ENCODE peak calls at places on chromosome 18, in seven cellular contexts. One of them, this sample, is unnamed.

GRCh38 chr18:2316686-2317308 is 254.5 kb downstream of the METTL4 start:
- DNase-seq in aorta: no peak
- DNase-seq in NCI-H1048: no peak
- DNase-seq in T-cell: no peak
- DNase-seq in GM04503: no peak
- DNase-seq in caudate nucleus: no peak
- DNase-seq in NCI-H1694: no peak
- DNase-seq in this sample: no peak

GRCh38 chr18:57776354-57776753 is 26.8 kb downstream of the ATP8B1 start:
- DNase-seq in caudate nucleus: no peak
- DNase-seq in NCI-H1048: no peak
- DNase-seq in aorta: no peak
- DNase-seq in NCI-H1694: no peak
- DNase-seq in GM04503: no peak
- DNase-seq in T-cell: no peak
- DNase-seq in this sample: no peak

GRCh38 chr18:21740474-21740723 is 193 bp upstream of the MIB1 start:
- DNase-seq in GM04503: peak
- DNase-seq in NCI-H1694: no peak
- DNase-seq in caudate nucleus: no peak
- DNase-seq in T-cell: peak
- DNase-seq in NCI-H1048: peak
- DNase-seq in aorta: peak
- DNase-seq in this sample: peak

GRCh38 chr18:79866889-79867574 is 69.3 kb downstream of the KCNG2 start:
- DNase-seq in NCI-H1694: no peak
- DNase-seq in T-cell: no peak
- DNase-seq in caudate nucleus: no peak
- DNase-seq in NCI-H1048: no peak
- DNase-seq in GM04503: no peak
- DNase-seq in aorta: no peak
- DNase-seq in this sample: no peak

GRCh38 chr18:57480724-57481123 is 45.5 kb downstream of the ONECUT2 start:
- DNase-seq in GM04503: no peak
- DNase-seq in NCI-H1694: no peak
- DNase-seq in T-cell: no peak
- DNase-seq in caudate nucleus: no peak
- DNase-seq in NCI-H1048: no peak
- DNase-seq in aorta: no peak
- DNase-seq in this sample: no peak

GRCh38 chr18:13387856-13388548 is 169.4 kb downstream of the LDLRAD4 start:
- DNase-seq in T-cell: no peak
- DNase-seq in NCI-H1048: no peak
- DNase-seq in caudate nucleus: no peak
- DNase-seq in GM04503: peak
- DNase-seq in aorta: no peak
- DNase-seq in NCI-H1694: no peak
- DNase-seq in this sample: no peak

GRCh38 chr18:48123965-48124364 is 193.5 kb upstream of the SMAD2 start:
- DNase-seq in aorta: no peak
- DNase-seq in GM04503: no peak
- DNase-seq in NCI-H1048: no peak
- DNase-seq in caudate nucleus: no peak
- DNase-seq in T-cell: no peak
- DNase-seq in NCI-H1694: no peak
- DNase-seq in this sample: no peak

GRCh38 chr18:75005622-75006021 is 203.3 kb downstream of the PTGR3 start:
- DNase-seq in aorta: no peak
- DNase-seq in NCI-H1694: no peak
- DNase-seq in NCI-H1048: no peak
- DNase-seq in T-cell: no peak
- DNase-seq in GM04503: no peak
- DNase-seq in caudate nucleus: no peak
- DNase-seq in this sample: no peak

GRCh38 chr18:43534511-43534910 is 257.2 kb upstream of the SYT4 start:
- DNase-seq in caudate nucleus: no peak
- DNase-seq in NCI-H1694: no peak
- DNase-seq in T-cell: no peak
- DNase-seq in NCI-H1048: no peak
- DNase-seq in GM04503: no peak
- DNase-seq in aorta: no peak
- DNase-seq in this sample: no peak

GRCh38 chr18:55830490-55830889 is 242.5 kb upstream of the TCF4 start:
- DNase-seq in caudate nucleus: no peak
- DNase-seq in NCI-H1694: no peak
- DNase-seq in GM04503: no peak
- DNase-seq in aorta: no peak
- DNase-seq in T-cell: no peak
- DNase-seq in NCI-H1048: no peak
- DNase-seq in this sample: no peak

GRCh38 chr18:48743046-48743445 is 204.2 kb downstream of the CTIF start:
- DNase-seq in NCI-H1048: no peak
- DNase-seq in NCI-H1694: no peak
- DNase-seq in aorta: peak
- DNase-seq in caudate nucleus: no peak
- DNase-seq in GM04503: peak
- DNase-seq in T-cell: no peak
- DNase-seq in this sample: peak

GRCh38 chr18:45958027-45958426 is 9.1 kb downstream of the EPG5 start:
- DNase-seq in NCI-H1048: no peak
- DNase-seq in caudate nucleus: no peak
- DNase-seq in T-cell: no peak
- DNase-seq in NCI-H1694: no peak
- DNase-seq in aorta: no peak
- DNase-seq in GM04503: no peak
- DNase-seq in this sample: no peak

GRCh38 chr18:41484069-41484468 is 471.0 kb upstream of the PIK3C3 start:
- DNase-seq in T-cell: no peak
- DNase-seq in GM04503: no peak
- DNase-seq in NCI-H1694: no peak
- DNase-seq in caudate nucleus: no peak
- DNase-seq in aorta: no peak
- DNase-seq in NCI-H1048: no peak
- DNase-seq in this sample: no peak

GRCh38 chr18:66440433-66440832 is 163.5 kb downstream of the CDH19 start:
- DNase-seq in T-cell: no peak
- DNase-seq in caudate nucleus: no peak
- DNase-seq in GM04503: no peak
- DNase-seq in NCI-H1694: no peak
- DNase-seq in NCI-H1048: no peak
- DNase-seq in aorta: no peak
- DNase-seq in this sample: no peak

GRCh38 chr18:31275722-31276463 is 42.1 kb upstream of the DSG1 start:
- DNase-seq in T-cell: no peak
- DNase-seq in caudate nucleus: no peak
- DNase-seq in NCI-H1694: no peak
- DNase-seq in NCI-H1048: no peak
- DNase-seq in GM04503: no peak
- DNase-seq in aorta: no peak
- DNase-seq in this sample: no peak

GRCh38 chr18:57806891-57807280 is 3.8 kb upstream of the ATP8B1 start:
- DNase-seq in NCI-H1048: no peak
- DNase-seq in aorta: peak
- DNase-seq in GM04503: peak
- DNase-seq in T-cell: no peak
- DNase-seq in NCI-H1694: no peak
- DNase-seq in caudate nucleus: no peak
- DNase-seq in this sample: no peak

GRCh38 chr18:7065736-7066135 is 51.9 kb downstream of the LAMA1 start:
- DNase-seq in T-cell: no peak
- DNase-seq in NCI-H1694: no peak
- DNase-seq in caudate nucleus: no peak
- DNase-seq in NCI-H1048: no peak
- DNase-seq in GM04503: no peak
- DNase-seq in aorta: no peak
- DNase-seq in this sample: no peak

GRCh38 chr18:42086288-42086687 is 131.3 kb downstream of the PIK3C3 start:
- DNase-seq in T-cell: no peak
- DNase-seq in NCI-H1694: no peak
- DNase-seq in caudate nucleus: no peak
- DNase-seq in GM04503: no peak
- DNase-seq in aorta: no peak
- DNase-seq in NCI-H1048: no peak
- DNase-seq in this sample: no peak

GRCh38 chr18:11728247-11728646 is 39.2 kb downstream of the GNAL start:
- DNase-seq in NCI-H1048: no peak
- DNase-seq in GM04503: no peak
- DNase-seq in caudate nucleus: no peak
- DNase-seq in aorta: no peak
- DNase-seq in NCI-H1694: no peak
- DNase-seq in T-cell: no peak
- DNase-seq in this sample: no peak

GRCh38 chr18:42765225-42765624 is 350.3 kb downstream of the RIT2 start:
- DNase-seq in T-cell: no peak
- DNase-seq in aorta: no peak
- DNase-seq in NCI-H1048: no peak
- DNase-seq in NCI-H1694: no peak
- DNase-seq in GM04503: no peak
- DNase-seq in caudate nucleus: no peak
- DNase-seq in this sample: no peak

GRCh38 chr18:77101410-77102245 is 31.0 kb downstream of the MBP start:
- DNase-seq in caudate nucleus: no peak
- DNase-seq in GM04503: peak
- DNase-seq in NCI-H1048: no peak
- DNase-seq in T-cell: no peak
- DNase-seq in aorta: peak
- DNase-seq in NCI-H1694: no peak
- DNase-seq in this sample: no peak

GRCh38 chr18:23452728-23453656 is at the start of gene RIOK3:
- DNase-seq in aorta: peak
- DNase-seq in GM04503: peak
- DNase-seq in NCI-H1694: peak
- DNase-seq in caudate nucleus: peak
- DNase-seq in NCI-H1048: peak
- DNase-seq in T-cell: peak
- DNase-seq in this sample: peak

GRCh38 chr18:42707080-42707479 is 408.4 kb downstream of the RIT2 start:
- DNase-seq in NCI-H1694: no peak
- DNase-seq in caudate nucleus: no peak
- DNase-seq in T-cell: no peak
- DNase-seq in aorta: no peak
- DNase-seq in NCI-H1048: no peak
- DNase-seq in GM04503: no peak
- DNase-seq in this sample: no peak

GRCh38 chr18:28041366-28041765 is 135.6 kb downstream of the CDH2 start:
- DNase-seq in T-cell: no peak
- DNase-seq in NCI-H1694: no peak
- DNase-seq in NCI-H1048: no peak
- DNase-seq in caudate nucleus: no peak
- DNase-seq in aorta: no peak
- DNase-seq in GM04503: peak
- DNase-seq in this sample: peak

GRCh38 chr18:40670991-40671390 is 1284.0 kb upstream of the PIK3C3 start:
- DNase-seq in aorta: no peak
- DNase-seq in NCI-H1048: no peak
- DNase-seq in GM04503: no peak
- DNase-seq in T-cell: no peak
- DNase-seq in caudate nucleus: no peak
- DNase-seq in NCI-H1694: no peak
- DNase-seq in this sample: peak

GRCh38 chr18:7902399-7902839 is 335.3 kb downstream of the PTPRM start:
- DNase-seq in NCI-H1694: no peak
- DNase-seq in NCI-H1048: no peak
- DNase-seq in caudate nucleus: no peak
- DNase-seq in GM04503: no peak
- DNase-seq in aorta: no peak
- DNase-seq in T-cell: no peak
- DNase-seq in this sample: no peak

GRCh38 chr18:10406172-10406663 is 48.2 kb upstream of the APCDD1 start:
- DNase-seq in aorta: no peak
- DNase-seq in caudate nucleus: no peak
- DNase-seq in GM04503: no peak
- DNase-seq in NCI-H1048: no peak
- DNase-seq in NCI-H1694: no peak
- DNase-seq in T-cell: no peak
- DNase-seq in this sample: peak

GRCh38 chr18:63969965-63970802 is at the start of gene SERPINB8:
- DNase-seq in NCI-H1694: peak
- DNase-seq in caudate nucleus: peak
- DNase-seq in NCI-H1048: peak
- DNase-seq in T-cell: peak
- DNase-seq in GM04503: peak
- DNase-seq in aorta: peak
- DNase-seq in this sample: peak

GRCh38 chr18:59950215-59950944 is 50.6 kb downstream of the PMAIP1 start:
- DNase-seq in aorta: no peak
- DNase-seq in T-cell: no peak
- DNase-seq in NCI-H1048: no peak
- DNase-seq in GM04503: no peak
- DNase-seq in caudate nucleus: no peak
- DNase-seq in NCI-H1694: no peak
- DNase-seq in this sample: no peak

GRCh38 chr18:79950440-79951341 is 762 bp downstream of the SLC66A2 start:
- DNase-seq in caudate nucleus: no peak
- DNase-seq in NCI-H1694: no peak
- DNase-seq in T-cell: no peak
- DNase-seq in NCI-H1048: no peak
- DNase-seq in GM04503: no peak
- DNase-seq in aorta: peak
- DNase-seq in this sample: no peak

GRCh38 chr18:12391487-12392136 is 14.6 kb upstream of the AFG3L2 start:
- DNase-seq in NCI-H1048: peak
- DNase-seq in aorta: peak
- DNase-seq in GM04503: no peak
- DNase-seq in NCI-H1694: peak
- DNase-seq in T-cell: peak
- DNase-seq in caudate nucleus: peak
- DNase-seq in this sample: peak

GRCh38 chr18:57441395-57441794 is 6.2 kb downstream of the ONECUT2 start:
- DNase-seq in NCI-H1694: no peak
- DNase-seq in aorta: no peak
- DNase-seq in NCI-H1048: no peak
- DNase-seq in caudate nucleus: no peak
- DNase-seq in T-cell: no peak
- DNase-seq in GM04503: no peak
- DNase-seq in this sample: no peak